ENCODE peak calls at places on chromosomes 2 and 18, in five cellular contexts. X, Z, H, V and D are unnamed samples.

GRCh38 chr18:78913830-78914585 is 65.6 kb upstream of the SALL3 start:
- DNase-seq in X (no peak), Z (no peak), H (no peak), V (no peak), D (no peak)

GRCh38 chr18:48924621-48925601 is 25.9 kb downstream of the SMAD7 start:
- DNase-seq in X (no peak), Z (no peak), H (no peak), V (no peak), D (peak; percentile 56)

GRCh38 chr2:85255456-85255812 is 72.4 kb downstream of the TGOLN2 start:
- DNase-seq in X (no peak), Z (peak; percentile 70), H (no peak), V (no peak), D (no peak)

GRCh38 chr2:226325541-226325940 is 474.1 kb downstream of the IRS1 start:
- DNase-seq in X (no peak), Z (no peak), H (no peak), V (no peak), D (no peak)

GRCh38 chr2:241496904-241497877 is 11.2 kb downstream of the STK25 start:
- DNase-seq in X (no peak), Z (no peak), H (no peak), V (no peak), D (no peak)

GRCh38 chr2:239177908-239178307 is 222.9 kb downstream of the HDAC4 start:
- DNase-seq in X (no peak), Z (no peak), H (no peak), V (no peak), D (no peak)

GRCh38 chr2:55111570-55112228 is 61.4 kb upstream of the RTN4 start:
- DNase-seq in X (peak; percentile 68), Z (peak; percentile 39), H (peak; percentile 33), V (no peak), D (peak; percentile 51)

GRCh38 chr2:176419591-176420071 is 150.4 kb downstream of the MTX2 start:
- DNase-seq in X (no peak), Z (no peak), H (no peak), V (no peak), D (no peak)

GRCh38 chr2:74440005-74440377 is 1.7 kb downstream of the RTKN start:
- DNase-seq in X (peak; percentile 60), Z (peak; percentile 40), H (no peak), V (no peak), D (no peak)

GRCh38 chr2:45404807-45405297 is 206.2 kb downstream of the SRBD1 start:
- DNase-seq in X (no peak), Z (no peak), H (no peak), V (no peak), D (no peak)

GRCh38 chr2:214542866-214543265 is 132.0 kb downstream of the VWC2L start:
- DNase-seq in X (no peak), Z (no peak), H (no peak), V (no peak), D (no peak)

GRCh38 chr2:12320027-12320734 is 396.6 kb upstream of the TRIB2 start:
- DNase-seq in X (no peak), Z (no peak), H (no peak), V (no peak), D (no peak)

DNA sequence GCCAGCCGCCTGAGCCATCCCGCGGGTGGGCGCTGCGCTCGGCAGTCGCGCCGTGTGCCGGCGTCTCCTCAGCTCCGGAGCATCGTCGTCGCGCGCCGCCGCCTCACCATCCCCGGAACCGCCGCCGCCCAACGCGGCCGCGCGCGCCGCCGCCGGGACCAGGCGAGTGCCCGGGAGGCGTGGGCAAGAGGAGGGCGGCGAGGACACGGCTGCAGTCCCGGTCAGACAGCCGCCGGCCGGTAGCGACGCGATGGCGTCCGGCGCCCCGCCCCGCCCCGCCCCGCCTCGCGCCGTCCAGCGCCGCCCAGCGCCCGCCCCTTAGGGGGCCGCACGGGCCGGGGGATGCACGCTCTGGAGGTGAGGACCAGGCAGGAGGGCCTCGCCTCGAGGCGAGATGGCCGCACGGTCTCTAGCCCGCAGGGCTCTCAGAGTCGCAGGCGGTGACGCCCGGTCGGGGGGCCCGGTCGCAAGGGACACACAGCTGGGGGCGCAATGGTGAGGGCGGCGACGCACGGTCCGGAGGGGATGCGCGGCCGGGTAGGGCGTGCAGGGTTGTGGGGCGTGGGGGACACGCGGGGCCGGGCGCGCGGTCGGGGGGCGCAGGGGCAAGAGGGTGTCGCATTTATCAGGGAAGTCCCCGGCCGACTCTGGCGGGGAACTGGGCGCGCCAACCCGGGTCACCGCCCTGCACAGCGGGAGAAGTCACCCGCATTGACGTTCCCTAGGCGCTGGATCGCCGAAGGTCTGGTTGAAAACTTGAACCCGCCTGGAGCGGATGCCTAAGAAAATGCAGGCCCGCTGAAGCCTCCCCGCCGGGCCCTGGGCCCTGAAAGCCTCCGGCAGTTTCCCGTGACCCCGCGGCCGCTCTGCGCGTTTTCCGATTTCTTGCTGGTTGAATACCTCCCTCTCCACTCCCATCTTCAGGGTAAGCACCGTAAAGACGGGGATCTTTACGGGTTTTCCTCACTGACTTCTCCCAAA is at the start of gene SPIRE1:
- DNase-seq in X (peak; percentile 29), Z (peak; percentile 82), H (no peak), V (no peak), D (peak; percentile 82)
- TF ChIP-seq EZH2 in X (no peak), Z (no peak), H (no peak), V (no peak), D (no peak)

DNA sequence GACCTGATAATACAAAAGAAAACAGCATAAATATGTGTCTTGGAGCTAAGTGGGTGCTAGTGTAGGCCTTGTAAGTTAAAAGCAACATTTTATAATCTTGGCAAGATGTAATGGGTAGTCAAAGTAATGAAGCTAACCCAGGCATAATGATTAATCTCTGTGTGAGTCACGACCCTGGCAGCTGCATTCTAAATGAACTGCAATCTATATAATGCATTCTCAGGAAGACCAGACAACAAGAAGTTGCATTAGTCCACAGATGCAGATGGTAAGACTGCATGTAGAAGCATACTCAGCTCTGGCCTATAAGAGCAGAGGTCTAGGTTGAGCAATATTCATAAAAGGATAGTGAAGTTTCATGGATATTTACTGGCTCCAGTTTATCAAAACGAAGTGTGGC is 85.6 kb upstream of the ETAA1 start:
- DNase-seq in X (no peak), Z (no peak), H (no peak), V (no peak), D (no peak)
- TF ChIP-seq CREB1 in X (no peak), Z (no peak), H (no peak), V (no peak), D (no peak)

DNA sequence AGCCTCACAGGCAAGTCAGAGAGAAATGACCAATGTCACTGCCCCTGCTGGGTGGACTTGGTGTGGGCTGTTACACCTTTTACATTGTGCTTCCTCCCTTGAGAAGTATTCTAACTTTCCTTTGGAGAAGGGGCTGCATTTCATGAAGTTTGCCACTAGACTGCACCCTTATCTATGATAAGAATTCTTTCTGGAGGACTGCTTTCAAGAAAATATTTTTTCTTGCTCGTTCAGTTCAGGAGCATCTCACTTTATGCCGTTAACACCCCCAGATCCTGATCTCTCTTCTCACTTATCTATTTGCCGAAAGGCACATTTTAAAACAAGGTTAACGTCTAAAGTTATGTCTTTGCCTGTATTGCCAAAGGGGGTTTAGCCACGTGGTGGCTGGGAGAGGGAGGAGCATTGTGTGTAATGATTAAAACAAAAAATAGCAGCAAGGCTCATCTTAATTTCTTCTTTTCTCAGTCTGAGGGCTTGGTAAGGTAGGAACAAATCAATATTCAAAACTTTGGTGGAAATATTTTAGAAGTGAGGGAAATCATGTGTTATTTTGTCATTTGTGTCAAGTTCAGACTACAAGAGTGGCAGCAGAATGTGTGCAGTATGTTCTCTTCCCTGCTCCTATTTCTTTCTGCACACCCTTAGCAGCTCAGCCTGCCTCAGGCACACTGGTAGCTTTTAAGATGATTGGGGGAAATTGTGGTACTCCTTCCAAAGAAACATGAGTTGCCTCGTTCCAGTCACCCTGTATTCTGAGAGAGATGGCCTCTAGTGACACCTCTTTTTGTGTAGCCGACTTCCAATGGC is 1.6 kb upstream of the IGFBP5 start:
- DNase-seq in X (no peak), Z (peak; percentile 66), H (no peak), V (no peak), D (peak; percentile 26)
- TF ChIP-seq EZH2 in X (no peak), Z (no peak), H (no peak), V (no peak), D (no peak)

DNA sequence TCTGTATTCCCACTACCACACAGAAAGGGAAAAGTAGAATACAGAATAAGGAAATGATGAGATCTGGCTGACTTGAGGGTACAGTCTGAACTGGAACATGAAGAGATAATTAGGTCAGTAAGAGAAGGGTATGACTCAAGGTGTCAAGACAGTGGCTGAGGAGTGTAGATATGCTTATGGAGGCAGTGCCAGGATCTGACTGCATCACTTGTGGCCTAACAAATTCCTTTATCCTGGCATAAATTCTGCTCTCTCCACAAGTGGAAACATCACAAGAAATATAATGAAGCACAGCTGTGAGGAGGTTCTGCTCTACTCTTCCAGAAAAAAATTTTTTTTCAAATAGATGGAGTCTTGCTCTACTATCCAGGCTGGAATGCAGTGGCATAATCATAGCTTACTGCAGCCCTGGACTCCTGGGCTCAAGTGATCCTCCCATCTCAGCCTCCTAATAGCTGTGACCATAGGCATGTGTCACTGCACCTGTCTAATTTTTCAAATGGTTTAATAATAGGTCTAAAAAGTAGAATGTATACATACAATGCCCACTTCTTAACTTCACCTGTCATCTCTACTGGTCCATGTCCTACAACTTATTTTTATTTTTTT is 85.3 kb downstream of the C2orf74 start:
- DNase-seq in X (no peak), Z (no peak), H (no peak), V (no peak), D (no peak)
- TF ChIP-seq CREB1 in X (no peak), Z (no peak), H (no peak), V (no peak), D (no peak)

DNA sequence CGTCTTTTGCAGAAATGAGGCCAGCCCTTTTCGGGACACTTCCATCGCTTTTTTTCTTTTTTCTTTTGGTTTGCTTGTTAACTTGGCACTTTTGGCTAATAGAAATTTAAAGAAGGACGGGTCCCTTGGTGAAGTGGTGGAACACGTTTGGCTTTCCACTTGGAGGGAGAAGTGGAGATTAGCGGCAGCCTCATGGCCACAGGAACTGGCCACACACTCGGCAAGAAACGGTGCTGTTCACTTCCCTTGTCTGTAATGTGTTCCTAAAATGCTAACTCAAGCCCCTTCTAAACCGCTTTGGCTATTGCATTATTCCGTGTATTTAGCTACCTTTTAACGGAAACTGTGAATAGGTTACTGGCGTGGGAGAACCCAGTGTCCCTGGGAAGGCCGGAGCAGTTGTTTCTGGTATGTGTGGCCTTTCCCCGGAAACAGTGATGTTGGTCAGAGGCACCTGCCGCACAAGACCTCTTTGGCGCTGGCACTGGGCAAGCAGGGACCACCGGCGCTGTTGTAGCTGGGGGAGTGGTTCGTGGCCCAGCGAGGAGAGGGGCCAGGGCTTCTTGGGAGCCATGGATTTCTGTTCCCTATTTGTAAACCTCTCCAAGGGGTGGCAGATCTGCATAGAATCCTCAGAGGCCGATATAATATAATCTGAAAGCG is 981 bp downstream of the RAMP1 start:
- DNase-seq in X (no peak), Z (no peak), H (no peak), V (no peak), D (no peak)
- TF ChIP-seq EZH2 in X (peak; percentile 99), Z (no peak), H (peak; percentile 35), V (no peak), D (no peak)